ENCODE peak calls at places on chromosome 1, in six cellular contexts. One of them, this sample, is unnamed.

GRCh38 chr1:214552174-214552608 is 789 bp upstream of the PTPN14 start:
- DNase-seq in GM20000: no peak
- DNase-seq in fibroblast of pulmonary artery: peak; percentile 74
- DNase-seq in progenitor cell of endocrine pancreas: peak; percentile 49
- DNase-seq in astrocyte of the spinal cord: peak; percentile 65
- DNase-seq in IMR-90: peak; percentile 64
- DNase-seq in this sample: no peak

GRCh38 chr1:25534389-25534788 is 9.0 kb upstream of the LDLRAP1 start:
- DNase-seq in GM20000: no peak
- DNase-seq in fibroblast of pulmonary artery: no peak
- DNase-seq in progenitor cell of endocrine pancreas: no peak
- DNase-seq in astrocyte of the spinal cord: no peak
- DNase-seq in IMR-90: no peak
- DNase-seq in this sample: no peak

GRCh38 chr1:229003233-229004031 is 267.5 kb upstream of the RAB4A start:
- DNase-seq in GM20000: no peak
- DNase-seq in fibroblast of pulmonary artery: no peak
- DNase-seq in progenitor cell of endocrine pancreas: no peak
- DNase-seq in astrocyte of the spinal cord: no peak
- DNase-seq in IMR-90: no peak
- DNase-seq in this sample: no peak

GRCh38 chr1:31753623-31754349 is 10.4 kb downstream of the ADGRB2 start:
- DNase-seq in GM20000: no peak
- DNase-seq in fibroblast of pulmonary artery: peak; percentile 29
- DNase-seq in progenitor cell of endocrine pancreas: no peak
- DNase-seq in astrocyte of the spinal cord: no peak
- DNase-seq in IMR-90: peak; percentile 18
- DNase-seq in this sample: no peak

GRCh38 chr1:203028067-203028783 is 1.9 kb downstream of the PPFIA4 start:
- DNase-seq in GM20000: peak; percentile 6
- DNase-seq in fibroblast of pulmonary artery: no peak
- DNase-seq in progenitor cell of endocrine pancreas: no peak
- DNase-seq in astrocyte of the spinal cord: no peak
- DNase-seq in IMR-90: no peak
- DNase-seq in this sample: no peak

GRCh38 chr1:18199462-18199861 is 91.9 kb downstream of the IGSF21 start:
- DNase-seq in GM20000: no peak
- DNase-seq in fibroblast of pulmonary artery: no peak
- DNase-seq in progenitor cell of endocrine pancreas: peak; percentile 12
- DNase-seq in astrocyte of the spinal cord: no peak
- DNase-seq in IMR-90: no peak
- DNase-seq in this sample: no peak

GRCh38 chr1:86156571-86157455 is at the start of gene COL24A1:
- DNase-seq in GM20000: peak; percentile 52
- DNase-seq in fibroblast of pulmonary artery: peak; percentile 53
- DNase-seq in progenitor cell of endocrine pancreas: peak; percentile 39
- DNase-seq in astrocyte of the spinal cord: peak; percentile 70
- DNase-seq in IMR-90: peak; percentile 83
- DNase-seq in this sample: no peak

GRCh38 chr1:27133990-27134389 is 20.9 kb downstream of the SLC9A1 start:
- DNase-seq in GM20000: peak; percentile 76
- DNase-seq in fibroblast of pulmonary artery: no peak
- DNase-seq in progenitor cell of endocrine pancreas: no peak
- DNase-seq in astrocyte of the spinal cord: no peak
- DNase-seq in IMR-90: no peak
- DNase-seq in this sample: no peak

GRCh38 chr1:237910834-237911233 is 20.1 kb upstream of the ZP4 start:
- DNase-seq in GM20000: no peak
- DNase-seq in fibroblast of pulmonary artery: no peak
- DNase-seq in progenitor cell of endocrine pancreas: no peak
- DNase-seq in astrocyte of the spinal cord: no peak
- DNase-seq in IMR-90: no peak
- DNase-seq in this sample: no peak

DNA sequence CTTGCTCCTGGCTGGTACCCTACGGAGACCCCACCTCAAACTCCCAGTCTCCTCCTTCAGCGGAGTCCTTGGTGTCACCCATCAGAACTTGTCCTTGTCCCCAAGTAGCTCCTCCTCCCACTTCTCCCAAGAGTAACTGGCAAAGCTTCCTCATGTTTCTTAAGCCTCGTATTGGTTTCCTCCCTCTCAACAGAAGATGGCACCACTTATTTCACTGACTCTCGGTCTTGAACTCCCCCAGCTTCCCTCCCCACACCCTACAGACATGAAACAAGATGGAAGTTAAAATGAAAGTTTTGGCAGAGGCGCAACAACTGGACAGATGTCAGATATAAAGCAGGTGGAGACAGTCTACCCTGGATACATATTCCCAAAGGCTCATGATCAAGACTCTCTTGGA is 13.4 kb downstream of the RAB7B start:
- DNase-seq in GM20000: no peak
- DNase-seq in fibroblast of pulmonary artery: no peak
- DNase-seq in progenitor cell of endocrine pancreas: no peak
- DNase-seq in astrocyte of the spinal cord: no peak
- DNase-seq in IMR-90: no peak
- DNase-seq in this sample: no peak
- TF ChIP-seq CTCF in GM20000: no peak
- TF ChIP-seq CTCF in fibroblast of pulmonary artery: no peak
- TF ChIP-seq CTCF in progenitor cell of endocrine pancreas: no peak
- TF ChIP-seq CTCF in astrocyte of the spinal cord: no peak
- TF ChIP-seq CTCF in IMR-90: no peak
- TF ChIP-seq CTCF in this sample: no peak

DNA sequence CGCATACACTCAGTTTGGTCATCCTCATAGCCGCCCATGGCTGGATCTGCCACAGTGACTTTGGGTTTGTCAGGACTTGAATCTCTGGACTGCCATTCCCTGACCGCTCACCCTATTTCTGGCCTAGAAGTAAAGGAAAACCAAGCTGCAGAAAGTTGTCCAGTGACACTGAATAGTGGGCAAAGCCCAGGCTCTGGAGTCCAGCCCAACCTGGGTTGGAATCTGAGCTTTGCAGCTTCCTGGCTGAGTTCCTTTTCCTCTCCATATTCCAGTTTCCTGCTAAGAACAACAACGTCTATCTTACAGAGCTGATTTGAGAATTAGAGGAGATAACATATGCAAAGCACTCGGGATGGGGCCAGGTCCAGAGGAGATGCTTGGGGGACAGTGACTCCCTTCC is 15.6 kb upstream of the EIF4G3 start:
- DNase-seq in GM20000: no peak
- DNase-seq in fibroblast of pulmonary artery: no peak
- DNase-seq in progenitor cell of endocrine pancreas: no peak
- DNase-seq in astrocyte of the spinal cord: no peak
- DNase-seq in IMR-90: no peak
- DNase-seq in this sample: no peak
- TF ChIP-seq CTCF in GM20000: no peak
- TF ChIP-seq CTCF in fibroblast of pulmonary artery: no peak
- TF ChIP-seq CTCF in progenitor cell of endocrine pancreas: no peak
- TF ChIP-seq CTCF in astrocyte of the spinal cord: no peak
- TF ChIP-seq CTCF in IMR-90: no peak
- TF ChIP-seq CTCF in this sample: no peak

DNA sequence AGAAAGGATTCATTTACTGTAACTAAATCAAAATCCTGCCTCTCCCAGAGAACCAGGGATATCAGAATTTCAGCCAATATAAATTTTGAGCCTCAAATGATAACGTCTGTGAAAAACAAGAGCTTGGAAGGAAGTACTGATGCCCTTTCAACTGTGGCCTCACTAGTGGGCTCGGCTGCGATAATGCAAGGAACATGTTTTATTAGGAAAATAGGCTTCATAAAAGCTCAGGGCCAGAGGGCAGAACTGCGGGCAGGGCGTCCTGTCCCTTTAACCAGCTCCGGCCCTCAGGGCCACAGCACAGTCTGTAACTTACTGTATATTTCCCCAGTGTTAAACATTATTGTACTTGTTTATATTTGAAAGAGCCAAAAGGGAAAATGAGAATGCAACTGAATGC is 122.0 kb downstream of the PEX14 start:
- DNase-seq in GM20000: no peak
- DNase-seq in fibroblast of pulmonary artery: no peak
- DNase-seq in progenitor cell of endocrine pancreas: no peak
- DNase-seq in astrocyte of the spinal cord: no peak
- DNase-seq in IMR-90: no peak
- DNase-seq in this sample: no peak
- TF ChIP-seq CTCF in GM20000: no peak
- TF ChIP-seq CTCF in fibroblast of pulmonary artery: no peak
- TF ChIP-seq CTCF in progenitor cell of endocrine pancreas: no peak
- TF ChIP-seq CTCF in astrocyte of the spinal cord: no peak
- TF ChIP-seq CTCF in IMR-90: no peak
- TF ChIP-seq CTCF in this sample: no peak

DNA sequence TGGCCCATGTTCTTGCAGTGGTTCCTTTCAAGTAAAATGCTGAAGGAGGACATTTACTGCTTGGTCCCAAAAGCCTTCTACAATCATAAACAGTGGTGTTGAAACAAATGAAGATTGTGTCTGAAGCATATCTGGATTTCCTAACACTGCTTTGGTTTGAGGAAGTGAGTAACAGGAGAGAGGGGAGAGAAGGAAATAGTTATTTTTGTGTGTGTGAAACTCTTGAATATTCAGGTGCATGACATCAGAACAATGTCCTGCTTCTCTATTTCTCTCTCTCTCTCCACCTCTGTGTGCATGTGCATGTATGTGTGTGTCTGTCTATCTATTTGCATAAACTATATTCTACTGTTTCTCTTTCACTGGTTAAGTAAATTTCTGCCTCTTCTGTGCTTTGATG is 61.4 kb upstream of the TNFSF18 start:
- DNase-seq in GM20000: peak; percentile 19
- DNase-seq in fibroblast of pulmonary artery: peak; percentile 86
- DNase-seq in progenitor cell of endocrine pancreas: no peak
- DNase-seq in astrocyte of the spinal cord: no peak
- DNase-seq in IMR-90: peak; percentile 67
- DNase-seq in this sample: no peak
- TF ChIP-seq CTCF in GM20000: no peak
- TF ChIP-seq CTCF in fibroblast of pulmonary artery: no peak
- TF ChIP-seq CTCF in progenitor cell of endocrine pancreas: no peak
- TF ChIP-seq CTCF in astrocyte of the spinal cord: no peak
- TF ChIP-seq CTCF in IMR-90: no peak
- TF ChIP-seq CTCF in this sample: no peak

GRCh38 chr1:39165049-39165448 is 39.4 kb upstream of the MACF1 start:
- DNase-seq in GM20000: no peak
- DNase-seq in fibroblast of pulmonary artery: peak; percentile 73
- DNase-seq in progenitor cell of endocrine pancreas: no peak
- DNase-seq in astrocyte of the spinal cord: no peak
- DNase-seq in IMR-90: no peak
- DNase-seq in this sample: no peak

GRCh38 chr1:39164256-39164655 is 40.2 kb upstream of the MACF1 start:
- DNase-seq in GM20000: no peak
- DNase-seq in fibroblast of pulmonary artery: no peak
- DNase-seq in progenitor cell of endocrine pancreas: no peak
- DNase-seq in astrocyte of the spinal cord: no peak
- DNase-seq in IMR-90: no peak
- DNase-seq in this sample: no peak

GRCh38 chr1:39167632-39168209 is 36.8 kb upstream of the MACF1 start:
- DNase-seq in GM20000: no peak
- DNase-seq in fibroblast of pulmonary artery: peak; percentile 75
- DNase-seq in progenitor cell of endocrine pancreas: no peak
- DNase-seq in astrocyte of the spinal cord: no peak
- DNase-seq in IMR-90: peak; percentile 59
- DNase-seq in this sample: no peak

GRCh38 chr1:39163469-39163868 is 41.0 kb upstream of the MACF1 start:
- DNase-seq in GM20000: no peak
- DNase-seq in fibroblast of pulmonary artery: no peak
- DNase-seq in progenitor cell of endocrine pancreas: no peak
- DNase-seq in astrocyte of the spinal cord: no peak
- DNase-seq in IMR-90: no peak
- DNase-seq in this sample: no peak

DNA sequence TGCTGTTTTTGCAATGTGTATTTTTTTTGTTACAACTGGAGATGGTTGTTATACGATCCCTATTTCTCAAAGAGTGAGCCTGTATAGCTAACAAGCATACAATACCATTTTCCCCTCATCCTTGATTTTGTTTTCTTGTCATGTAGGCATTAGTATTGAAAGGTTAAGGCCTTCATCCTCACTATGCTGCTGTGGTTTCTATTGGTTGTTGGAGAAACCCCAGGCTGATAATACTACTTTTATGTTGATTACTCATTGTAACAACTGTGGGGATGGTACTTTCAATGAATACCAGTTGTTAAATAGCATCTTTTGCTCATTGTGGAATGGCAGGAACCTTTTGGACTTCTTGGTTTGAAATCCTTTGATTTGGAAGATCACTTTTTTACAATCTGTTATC is 39.0 kb upstream of the MACF1 start:
- DNase-seq in GM20000: no peak
- DNase-seq in fibroblast of pulmonary artery: no peak
- DNase-seq in progenitor cell of endocrine pancreas: no peak
- DNase-seq in astrocyte of the spinal cord: no peak
- DNase-seq in IMR-90: no peak
- DNase-seq in this sample: no peak
- TF ChIP-seq CTCF in GM20000: no peak
- TF ChIP-seq CTCF in fibroblast of pulmonary artery: no peak
- TF ChIP-seq CTCF in progenitor cell of endocrine pancreas: no peak
- TF ChIP-seq CTCF in astrocyte of the spinal cord: no peak
- TF ChIP-seq CTCF in IMR-90: no peak
- TF ChIP-seq CTCF in this sample: no peak

This sample was measured in omental fat pad.